ENCODE peak calls at places on chromosomes 12 and 14, in seven cellular contexts. One of them, this sample, is unnamed.

GRCh38 chr12:113329022-113329790 is 5.7 kb downstream of the SLC8B1 start:
- DNase-seq in endothelial cell: no peak
- DNase-seq in nephron progenitor cell: no peak
- DNase-seq in GM10248: no peak
- DNase-seq in cardiac fibroblast: peak; percentile 41
- DNase-seq in stomach: no peak
- DNase-seq in GM12864: no peak
- DNase-seq in this sample: no peak

GRCh38 chr12:25051583-25052190 is 102.8 kb upstream of the BCAT1 start:
- DNase-seq in endothelial cell: no peak
- DNase-seq in nephron progenitor cell: no peak
- DNase-seq in GM10248: peak; percentile 55
- DNase-seq in cardiac fibroblast: no peak
- DNase-seq in stomach: no peak
- DNase-seq in GM12864: peak; percentile 80
- DNase-seq in this sample: peak; percentile 44

GRCh38 chr12:89162704-89163261 is 189.5 kb downstream of the DUSP6 start:
- DNase-seq in endothelial cell: no peak
- DNase-seq in nephron progenitor cell: no peak
- DNase-seq in GM10248: no peak
- DNase-seq in cardiac fibroblast: peak; percentile 97
- DNase-seq in stomach: peak; percentile 27
- DNase-seq in GM12864: no peak
- DNase-seq in this sample: peak; percentile 5

GRCh38 chr14:91899213-91899612 is 31.9 kb upstream of the TC2N start:
- DNase-seq in endothelial cell: no peak
- DNase-seq in nephron progenitor cell: no peak
- DNase-seq in GM10248: no peak
- DNase-seq in cardiac fibroblast: no peak
- DNase-seq in stomach: peak; percentile 70
- DNase-seq in GM12864: no peak
- DNase-seq in this sample: no peak

GRCh38 chr12:49109631-49110172 is 945 bp downstream of the LMBR1L start:
- DNase-seq in endothelial cell: no peak
- DNase-seq in nephron progenitor cell: no peak
- DNase-seq in GM10248: no peak
- DNase-seq in cardiac fibroblast: no peak
- DNase-seq in stomach: no peak
- DNase-seq in GM12864: no peak
- DNase-seq in this sample: no peak

GRCh38 chr14:94390372-94391086 is 2.1 kb upstream of the SERPINA1 start:
- DNase-seq in endothelial cell: no peak
- DNase-seq in nephron progenitor cell: no peak
- DNase-seq in GM10248: no peak
- DNase-seq in cardiac fibroblast: peak; percentile 53
- DNase-seq in stomach: peak; percentile 83
- DNase-seq in GM12864: no peak
- DNase-seq in this sample: no peak

GRCh38 chr12:49188916-49189367 is at the start of gene TUBA1A:
- DNase-seq in endothelial cell: peak; percentile 89
- DNase-seq in nephron progenitor cell: peak; percentile 90
- DNase-seq in GM10248: peak; percentile 92
- DNase-seq in cardiac fibroblast: peak; percentile 100
- DNase-seq in stomach: peak; percentile 81
- DNase-seq in GM12864: peak; percentile 74
- DNase-seq in this sample: peak; percentile 95

GRCh38 chr12:117034249-117034648 is 65.0 kb downstream of the TESC start:
- DNase-seq in endothelial cell: no peak
- DNase-seq in nephron progenitor cell: no peak
- DNase-seq in GM10248: no peak
- DNase-seq in cardiac fibroblast: no peak
- DNase-seq in stomach: no peak
- DNase-seq in GM12864: no peak
- DNase-seq in this sample: no peak

GRCh38 chr12:103852498-103852992 is 11.5 kb upstream of the NT5DC3 start:
- DNase-seq in endothelial cell: no peak
- DNase-seq in nephron progenitor cell: no peak
- DNase-seq in GM10248: no peak
- DNase-seq in cardiac fibroblast: peak; percentile 51
- DNase-seq in stomach: no peak
- DNase-seq in GM12864: no peak
- DNase-seq in this sample: no peak

GRCh38 chr12:115060477-115061168 is 376.6 kb upstream of the TBX3 start:
- DNase-seq in endothelial cell: no peak
- DNase-seq in nephron progenitor cell: no peak
- DNase-seq in GM10248: no peak
- DNase-seq in cardiac fibroblast: no peak
- DNase-seq in stomach: no peak
- DNase-seq in GM12864: no peak
- DNase-seq in this sample: no peak

GRCh38 chr14:81435578-81436295 is 35.6 kb upstream of the STON2 start:
- DNase-seq in endothelial cell: peak; percentile 66
- DNase-seq in nephron progenitor cell: peak; percentile 70
- DNase-seq in GM10248: peak; percentile 42
- DNase-seq in cardiac fibroblast: peak; percentile 20
- DNase-seq in stomach: peak; percentile 41
- DNase-seq in GM12864: no peak
- DNase-seq in this sample: peak; percentile 55

GRCh38 chr12:98939350-98939749 is 294.3 kb downstream of the APAF1 start:
- DNase-seq in endothelial cell: peak; percentile 33
- DNase-seq in nephron progenitor cell: peak; percentile 5
- DNase-seq in GM10248: no peak
- DNase-seq in cardiac fibroblast: peak; percentile 42
- DNase-seq in stomach: no peak
- DNase-seq in GM12864: no peak
- DNase-seq in this sample: no peak

GRCh38 chr14:89365071-89365801 is 51.8 kb downstream of the FOXN3 start:
- DNase-seq in endothelial cell: peak; percentile 23
- DNase-seq in nephron progenitor cell: no peak
- DNase-seq in GM10248: peak; percentile 75
- DNase-seq in cardiac fibroblast: peak; percentile 23
- DNase-seq in stomach: peak; percentile 31
- DNase-seq in GM12864: peak; percentile 80
- DNase-seq in this sample: peak; percentile 73

GRCh38 chr12:66964629-66965028 is 285.8 kb upstream of the GRIP1 start:
- DNase-seq in endothelial cell: no peak
- DNase-seq in nephron progenitor cell: no peak
- DNase-seq in GM10248: no peak
- DNase-seq in cardiac fibroblast: no peak
- DNase-seq in stomach: no peak
- DNase-seq in GM12864: no peak
- DNase-seq in this sample: no peak

GRCh38 chr12:66963901-66964300 is 285.0 kb upstream of the GRIP1 start:
- DNase-seq in endothelial cell: no peak
- DNase-seq in nephron progenitor cell: no peak
- DNase-seq in GM10248: no peak
- DNase-seq in cardiac fibroblast: no peak
- DNase-seq in stomach: no peak
- DNase-seq in GM12864: no peak
- DNase-seq in this sample: no peak

GRCh38 chr12:66962316-66962715 is 283.4 kb upstream of the GRIP1 start:
- DNase-seq in endothelial cell: no peak
- DNase-seq in nephron progenitor cell: no peak
- DNase-seq in GM10248: no peak
- DNase-seq in cardiac fibroblast: no peak
- DNase-seq in stomach: no peak
- DNase-seq in GM12864: no peak
- DNase-seq in this sample: no peak

GRCh38 chr12:66959276-66959675 is 280.4 kb upstream of the GRIP1 start:
- DNase-seq in endothelial cell: no peak
- DNase-seq in nephron progenitor cell: no peak
- DNase-seq in GM10248: no peak
- DNase-seq in cardiac fibroblast: no peak
- DNase-seq in stomach: no peak
- DNase-seq in GM12864: no peak
- DNase-seq in this sample: no peak

GRCh38 chr12:66960704-66961690 is 282.1 kb upstream of the GRIP1 start:
- DNase-seq in endothelial cell: no peak
- DNase-seq in nephron progenitor cell: no peak
- DNase-seq in GM10248: no peak
- DNase-seq in cardiac fibroblast: no peak
- DNase-seq in stomach: no peak
- DNase-seq in GM12864: no peak
- DNase-seq in this sample: no peak
- TF ChIP-seq CTCF in endothelial cell: no peak
- TF ChIP-seq CTCF in nephron progenitor cell: no peak
- TF ChIP-seq CTCF in GM10248: no peak
- TF ChIP-seq CTCF in cardiac fibroblast: no peak
- TF ChIP-seq CTCF in stomach: no peak
- TF ChIP-seq CTCF in GM12864: no peak
- TF ChIP-seq CTCF in this sample: no peak

GRCh38 chr12:33650832-33651231 is 211.2 kb upstream of the SYT10 start:
- DNase-seq in endothelial cell: no peak
- DNase-seq in nephron progenitor cell: no peak
- DNase-seq in GM10248: no peak
- DNase-seq in cardiac fibroblast: no peak
- DNase-seq in stomach: no peak
- DNase-seq in GM12864: no peak
- DNase-seq in this sample: no peak

GRCh38 chr12:33654313-33654712 is 214.7 kb upstream of the SYT10 start:
- DNase-seq in endothelial cell: no peak
- DNase-seq in nephron progenitor cell: no peak
- DNase-seq in GM10248: no peak
- DNase-seq in cardiac fibroblast: no peak
- DNase-seq in stomach: no peak
- DNase-seq in GM12864: no peak
- DNase-seq in this sample: no peak

GRCh38 chr12:33653362-33653761 is 213.7 kb upstream of the SYT10 start:
- DNase-seq in endothelial cell: no peak
- DNase-seq in nephron progenitor cell: no peak
- DNase-seq in GM10248: no peak
- DNase-seq in cardiac fibroblast: no peak
- DNase-seq in stomach: no peak
- DNase-seq in GM12864: no peak
- DNase-seq in this sample: no peak

GRCh38 chr12:33649992-33650391 is 210.4 kb upstream of the SYT10 start:
- DNase-seq in endothelial cell: no peak
- DNase-seq in nephron progenitor cell: no peak
- DNase-seq in GM10248: no peak
- DNase-seq in cardiac fibroblast: no peak
- DNase-seq in stomach: no peak
- DNase-seq in GM12864: no peak
- DNase-seq in this sample: no peak
- TF ChIP-seq CTCF in endothelial cell: no peak
- TF ChIP-seq CTCF in nephron progenitor cell: no peak
- TF ChIP-seq CTCF in GM10248: no peak
- TF ChIP-seq CTCF in cardiac fibroblast: no peak
- TF ChIP-seq CTCF in stomach: no peak
- TF ChIP-seq CTCF in GM12864: no peak
- TF ChIP-seq CTCF in this sample: no peak

DNA sequence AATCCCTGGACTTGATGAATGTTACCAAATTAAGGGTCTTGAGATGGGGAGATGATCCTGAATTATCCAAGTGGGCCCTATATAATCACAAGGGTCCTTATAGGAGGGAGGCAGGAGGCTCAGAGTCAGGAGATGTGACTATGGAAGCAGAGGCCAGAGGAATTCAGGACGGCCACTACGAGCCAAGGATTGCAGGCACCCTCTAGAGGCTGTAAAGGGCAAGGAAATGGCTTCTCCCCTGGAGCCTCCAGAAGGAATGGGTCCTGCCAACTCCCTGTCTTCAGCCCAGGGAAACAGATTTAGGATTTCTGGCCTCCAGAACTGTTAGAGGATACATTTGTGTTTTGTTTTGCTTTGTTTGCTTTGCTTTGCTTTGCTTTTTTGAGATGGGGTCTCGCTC is 8.8 kb downstream of the BDKRB1 start:
- DNase-seq in endothelial cell: no peak
- DNase-seq in nephron progenitor cell: no peak
- DNase-seq in GM10248: no peak
- DNase-seq in cardiac fibroblast: peak; percentile 72
- DNase-seq in stomach: no peak
- DNase-seq in GM12864: no peak
- DNase-seq in this sample: no peak
- TF ChIP-seq CTCF in endothelial cell: no peak
- TF ChIP-seq CTCF in nephron progenitor cell: no peak
- TF ChIP-seq CTCF in GM10248: no peak
- TF ChIP-seq CTCF in cardiac fibroblast: peak; percentile 58
- TF ChIP-seq CTCF in stomach: no peak
- TF ChIP-seq CTCF in GM12864: no peak
- TF ChIP-seq CTCF in this sample: peak; percentile 9

GRCh38 chr14:54935958-54936357 is 33.3 kb upstream of the GCH1 start:
- DNase-seq in endothelial cell: no peak
- DNase-seq in nephron progenitor cell: no peak
- DNase-seq in GM10248: no peak
- DNase-seq in cardiac fibroblast: peak; percentile 5
- DNase-seq in stomach: no peak
- DNase-seq in GM12864: no peak
- DNase-seq in this sample: no peak
- TF ChIP-seq CTCF in endothelial cell: no peak
- TF ChIP-seq CTCF in nephron progenitor cell: no peak
- TF ChIP-seq CTCF in GM10248: no peak
- TF ChIP-seq CTCF in cardiac fibroblast: no peak
- TF ChIP-seq CTCF in stomach: no peak
- TF ChIP-seq CTCF in GM12864: no peak
- TF ChIP-seq CTCF in this sample: no peak

GRCh38 chr12:109387425-109388166 is 39.9 kb downstream of the MYO1H start:
- DNase-seq in endothelial cell: peak; percentile 25
- DNase-seq in nephron progenitor cell: no peak
- DNase-seq in GM10248: peak; percentile 26
- DNase-seq in cardiac fibroblast: peak; percentile 42
- DNase-seq in stomach: no peak
- DNase-seq in GM12864: no peak
- DNase-seq in this sample: no peak
- TF ChIP-seq CTCF in endothelial cell: peak; percentile 63
- TF ChIP-seq CTCF in nephron progenitor cell: peak; percentile 46
- TF ChIP-seq CTCF in GM10248: peak; percentile 42
- TF ChIP-seq CTCF in cardiac fibroblast: peak; percentile 49
- TF ChIP-seq CTCF in stomach: no peak
- TF ChIP-seq CTCF in GM12864: peak; percentile 56
- TF ChIP-seq CTCF in this sample: peak; percentile 46

GRCh38 chr14:53842938-53843337 is 113.7 kb downstream of the BMP4 start:
- DNase-seq in endothelial cell: no peak
- DNase-seq in nephron progenitor cell: no peak
- DNase-seq in GM10248: no peak
- DNase-seq in cardiac fibroblast: peak; percentile 93
- DNase-seq in stomach: no peak
- DNase-seq in GM12864: no peak
- DNase-seq in this sample: no peak

GRCh38 chr14:53838374-53838773 is 118.3 kb downstream of the BMP4 start:
- DNase-seq in endothelial cell: no peak
- DNase-seq in nephron progenitor cell: no peak
- DNase-seq in GM10248: no peak
- DNase-seq in cardiac fibroblast: no peak
- DNase-seq in stomach: no peak
- DNase-seq in GM12864: no peak
- DNase-seq in this sample: no peak

GRCh38 chr14:53836546-53836945 is 120.1 kb downstream of the BMP4 start:
- DNase-seq in endothelial cell: no peak
- DNase-seq in nephron progenitor cell: no peak
- DNase-seq in GM10248: no peak
- DNase-seq in cardiac fibroblast: no peak
- DNase-seq in stomach: no peak
- DNase-seq in GM12864: no peak
- DNase-seq in this sample: no peak

GRCh38 chr14:53841109-53842099 is 115.2 kb downstream of the BMP4 start:
- DNase-seq in endothelial cell: no peak
- DNase-seq in nephron progenitor cell: no peak
- DNase-seq in GM10248: no peak
- DNase-seq in cardiac fibroblast: no peak
- DNase-seq in stomach: no peak
- DNase-seq in GM12864: no peak
- DNase-seq in this sample: no peak

GRCh38 chr14:53840444-53840843 is 116.2 kb downstream of the BMP4 start:
- DNase-seq in endothelial cell: no peak
- DNase-seq in nephron progenitor cell: no peak
- DNase-seq in GM10248: no peak
- DNase-seq in cardiac fibroblast: peak; percentile 18
- DNase-seq in stomach: no peak
- DNase-seq in GM12864: no peak
- DNase-seq in this sample: no peak
- TF ChIP-seq CTCF in endothelial cell: no peak
- TF ChIP-seq CTCF in nephron progenitor cell: no peak
- TF ChIP-seq CTCF in GM10248: no peak
- TF ChIP-seq CTCF in cardiac fibroblast: no peak
- TF ChIP-seq CTCF in stomach: no peak
- TF ChIP-seq CTCF in GM12864: no peak
- TF ChIP-seq CTCF in this sample: no peak